ENCODE peak calls at places on chromosomes 5 and 9, in nine cellular contexts. A is lower leg skin; M is progenitor cell of endocrine pancreas; U is keratinocyte; J is hepatocyte; O is CD8-positive, alpha-beta T cell; H is mucosa of descending colon; I is upper lobe of right lung; V is GM13977. F is an unnamed sample.

GRCh38 chr9:88833946-88834345 is 157.3 kb upstream of the S1PR3 start:
- DNase-seq in H (no peak), M (no peak), V (no peak), I (no peak), J (no peak), A (no peak), O (no peak), U (no peak), F (no peak)

GRCh38 chr9:108553111-108553635 is 302.6 kb downstream of the ACTL7B start:
- DNase-seq in O (no peak), J (no peak), U (no peak), A (no peak), M (no peak), I (no peak), V (no peak), H (no peak), F (no peak)

GRCh38 chr5:123012321-123012720 is 24.2 kb downstream of the PPIC start:
- DNase-seq in J (no peak), U (no peak), I (no peak), O (no peak), A (no peak), M (no peak), V (no peak), H (no peak), F (no peak)

GRCh38 chr5:74767579-74767913 is 497 bp downstream of the NSA2 start:
- DNase-seq in O (peak; percentile 30), I (no peak), H (no peak), U (no peak), J (peak; percentile 76), V (peak; percentile 20), M (no peak), A (peak; percentile 19), F (no peak)

GRCh38 chr5:143922718-143923117 is 110.8 kb downstream of the HMHB1 start:
- DNase-seq in H (no peak), I (no peak), O (no peak), V (no peak), A (peak; percentile 66), M (no peak), J (no peak), U (no peak), F (no peak)

GRCh38 chr9:36237230-36237629 is 21.0 kb downstream of the GNE start:
- DNase-seq in V (no peak), M (no peak), H (no peak), A (no peak), U (no peak), J (no peak), I (no peak), O (no peak), F (no peak)

GRCh38 chr9:27276182-27277030 is 20.5 kb downstream of the EQTN start:
- DNase-seq in V (peak; percentile 56), H (no peak), U (no peak), I (no peak), A (no peak), O (no peak), M (no peak), J (peak; percentile 78), F (no peak)

GRCh38 chr5:175731756-175732465 is 74.0 kb downstream of the HRH2 start:
- DNase-seq in O (no peak), A (no peak), H (no peak), I (no peak), U (no peak), V (no peak), M (no peak), J (no peak), F (no peak)

GRCh38 chr9:131072871-131073237 is 23.5 kb upstream of the AIF1L start:
- DNase-seq in H (no peak), A (no peak), M (no peak), U (no peak), J (no peak), V (no peak), O (no peak), I (no peak), F (no peak)

GRCh38 chr9:34675048-34675714 is 12.7 kb upstream of the CCL27 start:
- DNase-seq in I (no peak), H (peak; percentile 69), V (peak; percentile 75), U (no peak), O (peak; percentile 50), A (no peak), J (peak; percentile 82), M (peak; percentile 77), F (no peak)

GRCh38 chr5:94967525-94967924 is 317.4 kb downstream of the MCTP1 start:
- DNase-seq in A (no peak), M (no peak), I (no peak), H (no peak), O (no peak), U (no peak), V (no peak), J (no peak), F (no peak)

GRCh38 chr5:81023261-81024015 is 63.3 kb downstream of the RASGRF2 start:
- DNase-seq in V (no peak), H (no peak), I (no peak), U (no peak), A (no peak), O (no peak), M (no peak), J (no peak), F (no peak)

GRCh38 chr9:103188966-103189365 is 193.8 kb downstream of the CYLC2 start:
- DNase-seq in V (no peak), O (no peak), A (no peak), H (no peak), J (no peak), U (no peak), M (no peak), I (no peak), F (no peak)
- TF ChIP-seq CTCF in V (no peak), O (no peak), A (no peak), H (no peak), J (no peak), U (no peak), M (no peak), I (no peak), F (no peak)

GRCh38 chr9:136782452-136782851 is 8.7 kb upstream of the TMEM141 start:
- DNase-seq in O (no peak), V (no peak), I (no peak), A (no peak), J (no peak), U (no peak), M (no peak), H (no peak), F (no peak)

GRCh38 chr9:136785956-136786355 is 5.2 kb upstream of the TMEM141 start:
- DNase-seq in M (no peak), U (no peak), O (no peak), H (no peak), J (no peak), I (no peak), V (no peak), A (no peak), F (no peak)

GRCh38 chr9:136786451-136786850 is 4.7 kb upstream of the TMEM141 start:
- DNase-seq in I (peak; percentile 50), M (no peak), A (no peak), H (no peak), V (peak; percentile 0), U (no peak), J (no peak), O (no peak), F (no peak)

GRCh38 chr9:136784997-136785361 is 6.2 kb upstream of the TMEM141 start:
- DNase-seq in V (peak; percentile 50), U (no peak), A (no peak), M (no peak), I (no peak), J (peak; percentile 72), H (no peak), O (no peak), F (no peak)

DNA sequence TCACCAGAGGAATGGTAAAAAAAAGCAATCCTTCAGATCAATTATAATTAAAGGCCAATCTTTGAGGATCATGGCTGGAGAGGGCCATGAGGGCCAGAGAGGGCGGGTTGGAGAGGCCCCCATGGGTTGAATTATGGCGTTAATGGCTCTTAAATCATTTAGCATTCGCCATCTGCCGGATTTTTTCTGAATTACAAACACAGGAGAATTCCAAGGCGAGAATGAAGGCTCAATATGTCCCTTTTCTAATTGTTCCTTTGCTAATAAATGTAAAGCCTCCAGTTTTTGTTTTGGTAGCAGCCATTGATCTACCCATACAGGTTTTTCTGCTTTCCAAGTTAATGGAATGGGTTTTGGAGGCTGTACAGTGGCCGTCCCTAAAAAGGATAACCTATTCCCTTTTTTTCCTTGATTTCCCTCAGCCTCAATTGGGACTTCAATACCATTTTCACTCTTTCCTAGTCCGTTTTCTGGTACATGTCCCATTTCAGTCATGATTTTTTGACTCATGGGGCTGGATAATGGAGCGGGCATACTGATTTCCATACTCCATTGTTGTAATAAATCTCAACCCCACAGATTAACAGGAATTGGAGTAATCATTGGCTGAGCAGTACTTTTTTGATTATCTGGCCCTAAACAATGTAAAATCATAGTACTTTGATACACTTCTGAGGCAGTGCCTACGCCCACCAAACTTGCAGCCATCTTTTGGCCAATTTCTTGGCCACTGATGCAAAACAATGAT is 6.7 kb upstream of the TMEM141 start:
- DNase-seq in H (no peak), O (no peak), J (no peak), U (no peak), V (peak; percentile 45), I (no peak), M (no peak), A (no peak), F (no peak)
- TF ChIP-seq CTCF in H (peak; percentile 28), O (peak; percentile 53), J (peak; percentile 53), U (peak; percentile 12), V (peak; percentile 39), I (peak; percentile 60), M (peak; percentile 46), A (no peak), F (peak; percentile 74)

GRCh38 chr5:73373814-73374510 is 74.6 kb downstream of the FOXD1 start:
- DNase-seq in I (no peak), H (no peak), J (no peak), U (no peak), A (no peak), V (no peak), O (no peak), M (no peak), F (no peak)

GRCh38 chr5:73369283-73369682 is 79.3 kb downstream of the FOXD1 start:
- DNase-seq in H (no peak), U (no peak), A (no peak), V (no peak), J (no peak), M (no peak), I (no peak), O (no peak), F (no peak)

GRCh38 chr5:73367650-73368049 is 80.9 kb downstream of the FOXD1 start:
- DNase-seq in M (no peak), I (no peak), O (no peak), J (no peak), U (no peak), A (no peak), H (no peak), V (no peak), F (no peak)

GRCh38 chr5:73370076-73370475 is 78.5 kb downstream of the FOXD1 start:
- DNase-seq in M (no peak), I (no peak), U (no peak), H (no peak), O (no peak), V (no peak), A (no peak), J (no peak), F (no peak)

GRCh38 chr5:73370620-73371583 is 77.7 kb downstream of the FOXD1 start:
- DNase-seq in H (no peak), I (no peak), U (peak; percentile 97), J (peak; percentile 30), M (no peak), O (no peak), V (no peak), A (no peak), F (no peak)
- TF ChIP-seq CTCF in H (no peak), I (no peak), U (no peak), J (no peak), M (no peak), O (no peak), V (no peak), A (no peak), F (no peak)

GRCh38 chr9:1200847-1201251 is 150.7 kb downstream of the DMRT2 start:
- DNase-seq in I (no peak), A (no peak), U (no peak), J (no peak), M (no peak), H (no peak), V (no peak), O (no peak), F (no peak)
- TF ChIP-seq CTCF in I (no peak), A (no peak), U (no peak), J (no peak), M (no peak), H (no peak), V (no peak), O (no peak), F (no peak)

F was measured in type B pancreatic cell.